ENCODE peak calls at places on chromosomes 3 and 15, in seven cellular contexts. T, U, S, X, E, O and D are unnamed samples.
A peak's percentile ranks its signal among the peaks of the same experiment; 100 is the strongest.

GRCh38 chr15:100667405-100668320 is 65.3 kb downstream of the ASB7 start:
- DNase-seq in O (no peak), T (no peak), E (no peak), S (peak; percentile 69), X (no peak), U (no peak), D (no peak)

GRCh38 chr15:83850846-83851245 is 196.9 kb downstream of the ADAMTSL3 start:
- DNase-seq in S (no peak), E (no peak), U (no peak), T (no peak), O (no peak), X (no peak), D (no peak)

GRCh38 chr3:175383366-175383765 is 524.2 kb downstream of the NAALADL2 start:
- DNase-seq in T (no peak), U (no peak), E (no peak), X (no peak), S (no peak), O (no peak), D (no peak)

GRCh38 chr15:36758800-36759199 is 179.4 kb downstream of the CDIN1 start:
- DNase-seq in S (no peak), U (no peak), T (no peak), O (no peak), X (no peak), E (no peak), D (no peak)

GRCh38 chr15:92638291-92638708 is 17.3 kb downstream of the FAM174B start:
- DNase-seq in O (peak; percentile 16), E (no peak), S (no peak), X (no peak), T (no peak), U (no peak), D (peak; percentile 53)

GRCh38 chr3:127213381-127213918 is 20.5 kb downstream of the PRR23E start:
- DNase-seq in O (no peak), X (no peak), S (no peak), E (no peak), T (no peak), U (no peak), D (no peak)

GRCh38 chr15:49330166-49330565 is 92.9 kb upstream of the FGF7 start:
- DNase-seq in X (no peak), E (no peak), O (no peak), U (no peak), S (peak; percentile 14), T (no peak), D (no peak)

GRCh38 chr3:46378426-46378942 is 7.7 kb downstream of the CCR5 start:
- DNase-seq in O (peak; percentile 27), X (peak; percentile 80), S (peak; percentile 52), U (no peak), T (peak; percentile 48), E (peak; percentile 83), D (peak; percentile 56)

GRCh38 chr3:136305879-136306278 is 55.7 kb downstream of the PCCB start:
- DNase-seq in T (peak; percentile 32), O (no peak), U (peak; percentile 8), S (no peak), X (no peak), E (no peak), D (peak; percentile 61)

GRCh38 chr3:143573904-143574303 is 274.4 kb downstream of the SLC9A9 start:
- DNase-seq in S (no peak), T (no peak), U (no peak), O (no peak), E (no peak), X (no peak), D (peak; percentile 47)

GRCh38 chr3:41369838-41370237 is 170.5 kb downstream of the CTNNB1 start:
- DNase-seq in S (peak; percentile 44), O (no peak), E (no peak), U (no peak), X (no peak), T (no peak), D (peak; percentile 5)

GRCh38 chr3:185549111-185549510 is 3.3 kb downstream of the LIPH start:
- DNase-seq in E (no peak), X (peak; percentile 29), U (no peak), S (no peak), O (no peak), T (peak; percentile 84), D (peak; percentile 84)

GRCh38 chr3:171116365-171116764 is 89.8 kb upstream of the SLC2A2 start:
- DNase-seq in O (no peak), X (no peak), S (no peak), U (no peak), E (no peak), T (no peak), D (peak; percentile 38)

GRCh38 chr15:95653361-95653805 is 677.1 kb upstream of the NR2F2 start:
- DNase-seq in U (no peak), S (no peak), T (no peak), X (no peak), O (no peak), E (no peak), D (no peak)

GRCh38 chr3:15538345-15538744 is 16.8 kb upstream of the COLQ start:
- DNase-seq in U (no peak), E (no peak), S (no peak), T (no peak), X (no peak), O (no peak), D (no peak)

GRCh38 chr3:15536856-15537255 is 15.3 kb upstream of the COLQ start:
- DNase-seq in X (no peak), O (no peak), U (no peak), E (no peak), T (no peak), S (no peak), D (no peak)

GRCh38 chr3:15541371-15541770 is 19.9 kb upstream of the COLQ start:
- DNase-seq in U (no peak), O (no peak), E (no peak), S (no peak), X (no peak), T (no peak), D (no peak)

GRCh38 chr3:15539066-15539465 is 17.6 kb upstream of the COLQ start:
- DNase-seq in O (no peak), U (no peak), S (no peak), E (no peak), X (no peak), T (no peak), D (no peak)

DNA sequence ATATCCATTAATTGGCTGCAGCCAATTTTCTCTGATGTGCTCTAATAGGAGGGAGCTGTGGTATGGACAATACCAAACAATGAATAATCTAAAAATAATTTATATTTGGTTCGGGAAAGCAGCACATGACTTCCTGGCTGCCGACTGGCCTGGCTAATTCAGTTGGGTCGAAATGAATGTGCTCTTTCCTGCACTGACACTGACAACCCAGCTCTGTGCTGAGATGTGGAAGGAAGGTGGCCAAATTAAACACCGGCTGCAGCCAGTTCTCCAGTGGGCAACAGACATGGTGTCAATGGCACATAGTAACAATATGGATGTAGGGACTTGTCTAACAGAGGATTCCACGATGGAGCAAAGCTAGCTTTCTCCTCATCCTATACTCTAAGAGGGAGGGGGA is 21.1 kb upstream of the COLQ start:
- DNase-seq in O (no peak), E (no peak), U (no peak), X (no peak), S (no peak), T (no peak), D (peak; percentile 53)
- H2AFZ ChIP-seq in O (no peak overlapping the region), E (no peak overlapping the region), U (no peak overlapping the region), X (no peak overlapping the region), S (no peak overlapping the region), T (no peak overlapping the region), D (no peak overlapping the region)

DNA sequence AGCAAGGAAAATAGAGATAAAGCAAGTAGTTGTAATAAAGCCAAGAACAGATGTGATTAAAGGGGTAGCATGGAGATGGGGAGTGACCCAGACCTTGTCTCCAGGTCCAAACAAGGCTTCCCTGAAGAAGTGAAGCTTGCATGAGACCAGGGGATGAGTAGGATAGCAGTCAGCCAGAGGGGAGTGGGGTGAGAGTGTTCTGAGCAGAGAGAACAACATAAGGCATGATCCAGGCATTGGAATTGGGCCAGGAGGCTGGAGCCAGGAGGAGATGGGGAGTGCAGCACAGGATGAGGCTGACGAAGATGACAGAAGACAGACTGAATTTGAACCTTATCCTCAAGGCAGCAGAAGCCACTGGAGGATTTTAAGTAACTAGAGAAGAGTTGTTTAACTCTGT is 7.2 kb downstream of the TMOD2 start:
- DNase-seq in U (no peak), O (no peak), T (no peak), E (no peak), S (peak; percentile 70), X (peak; percentile 16), D (no peak)
- TF ChIP-seq MAX in U (no peak), O (no peak), T (no peak), E (no peak), S (peak; percentile 50), X (no peak), D (no peak)

DNA sequence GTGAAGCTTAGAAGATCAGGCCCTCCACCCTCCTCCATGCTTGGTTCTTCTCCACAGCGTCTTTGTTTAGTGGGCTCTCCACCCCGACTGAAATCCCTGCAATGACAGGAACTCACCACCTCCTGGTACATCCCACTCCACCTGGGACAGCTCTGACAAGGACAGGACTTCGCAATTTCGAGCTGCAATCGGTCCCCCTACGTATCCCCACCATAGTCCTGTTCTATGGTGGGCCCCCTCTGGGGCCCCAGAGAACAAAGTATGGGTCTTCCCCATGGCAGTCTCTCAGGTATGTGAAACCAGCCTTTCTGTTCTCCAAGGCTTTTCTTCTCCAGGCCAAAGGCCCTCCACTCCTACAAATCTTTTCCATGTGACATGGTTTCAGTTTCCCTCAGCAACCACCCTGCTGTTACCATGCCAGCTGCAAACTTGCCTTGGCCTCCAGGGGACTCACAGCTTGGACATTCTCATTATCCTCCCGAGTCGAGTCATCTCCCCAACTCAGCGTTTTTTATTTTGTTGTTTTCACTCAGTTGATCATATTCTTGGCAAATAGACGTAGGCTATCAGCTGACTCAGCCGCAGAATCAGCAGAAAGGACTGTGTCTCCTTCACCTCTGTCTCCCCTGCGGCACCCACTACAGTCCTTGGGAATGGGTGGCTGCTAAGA is 233.3 kb downstream of the OPA1 start:
- DNase-seq in E (no peak), X (peak; percentile 39), U (no peak), O (no peak), S (no peak), T (no peak), D (peak; percentile 6)
- H3K4me2 ChIP-seq in E (no peak overlapping the region), X (peak overlapping the region; percentile 65), U (no peak overlapping the region), O (peak overlapping the region; percentile 33), S (no peak overlapping the region), T (no peak overlapping the region), D (no peak overlapping the region)

GRCh38 chr3:196120291-196120951 is 38.5 kb upstream of the TFRC start:
- DNase-seq in U (no peak), E (no peak), O (no peak), X (no peak), S (no peak), T (no peak), D (no peak)
- H2AFZ ChIP-seq in U (peak overlapping the region; percentile 64), E (no peak overlapping the region), O (no peak overlapping the region), X (peak overlapping the region; percentile 73), S (no peak overlapping the region), T (no peak overlapping the region), D (no peak overlapping the region)

DNA sequence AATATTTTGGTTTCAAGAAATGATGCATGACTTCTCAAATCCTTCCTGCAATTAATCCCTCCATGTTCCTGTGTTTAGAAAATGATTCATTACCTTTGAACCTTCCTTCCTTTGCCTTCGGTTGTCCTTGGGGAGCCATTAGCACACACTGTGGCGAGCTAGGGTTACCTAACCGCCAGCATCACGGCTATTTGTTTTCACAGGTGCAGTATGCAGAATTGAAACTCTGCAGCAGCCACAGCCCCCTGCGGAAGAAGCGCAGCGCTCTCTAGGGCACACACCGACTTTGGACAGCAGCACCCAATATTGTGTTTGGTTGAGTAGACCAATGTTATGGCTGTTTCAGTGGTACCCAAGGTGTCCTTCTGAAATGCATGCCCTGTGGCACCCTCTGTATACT is 247.4 kb downstream of the MCTP2 start:
- DNase-seq in U (peak; percentile 1), X (no peak), O (no peak), T (no peak), S (no peak), E (no peak), D (no peak)
- TF ChIP-seq MAX in U (no peak), X (no peak), O (no peak), T (no peak), S (no peak), E (no peak), D (no peak)